ENCODE peak calls at places on chromosome 1, in eight cellular contexts. S is right lobe of liver, B is A549, P is stomach, M is thyroid gland, L is HCT116, G is uterus, U is IMR-90. J is an unnamed sample.

GRCh38 chr1:16605532-16605931 is 7.8 kb downstream of the NBPF1 start:
- DNase-seq in M (no peak), B (no peak), P (no peak), S (peak), G (no peak), L (no peak), U (no peak), J (no peak)

GRCh38 chr1:6831368-6831767 is 46.1 kb downstream of the CAMTA1 start:
- DNase-seq in M (no peak), B (no peak), P (no peak), G (no peak), U (no peak), S (no peak), L (no peak), J (no peak)

GRCh38 chr1:187692799-187693198 is 864.0 kb downstream of the PLA2G4A start:
- DNase-seq in S (no peak), P (no peak), M (no peak), U (no peak), G (no peak), L (no peak), B (no peak), J (no peak)

GRCh38 chr1:54715493-54716298 is at the start of gene TTC4:
- DNase-seq in B (peak), M (peak), P (peak), U (peak), G (peak), L (peak), S (peak), J (no peak)

GRCh38 chr1:9850442-9851162 is 26.8 kb upstream of the CLSTN1 start:
- DNase-seq in S (no peak), M (no peak), G (no peak), U (no peak), L (no peak), B (no peak), P (no peak), J (no peak)

GRCh38 chr1:97170296-97170695 is 448.7 kb downstream of the PTBP2 start:
- DNase-seq in S (no peak), U (peak), B (no peak), G (no peak), P (no peak), L (no peak), M (no peak), J (no peak)

GRCh38 chr1:115336741-115337140 is 1.3 kb downstream of the NGF start:
- DNase-seq in P (no peak), L (no peak), U (no peak), G (no peak), B (no peak), S (no peak), M (no peak), J (no peak)

GRCh38 chr1:25815208-25816111 is 4.3 kb upstream of the MTFR1L start:
- DNase-seq in L (no peak), U (no peak), B (no peak), S (peak), G (no peak), M (no peak), P (no peak), J (no peak)

GRCh38 chr1:184156521-184157395 is 105.2 kb downstream of the TSEN15 start:
- DNase-seq in P (no peak), S (no peak), G (no peak), B (no peak), M (peak), L (no peak), U (no peak), J (no peak)

GRCh38 chr1:51000160-51000559 is 30.1 kb downstream of the CDKN2C start:
- DNase-seq in G (no peak), M (no peak), B (no peak), L (no peak), U (no peak), S (no peak), P (no peak), J (no peak)

GRCh38 chr1:201149400-201149799 is 4.9 kb downstream of the TMEM9 start:
- DNase-seq in B (peak), L (peak), U (peak), S (no peak), P (no peak), M (no peak), G (no peak), J (no peak)

GRCh38 chr1:81695741-81696140 is 105.0 kb upstream of the ADGRL2 start:
- DNase-seq in L (no peak), B (no peak), G (peak), U (peak), P (no peak), S (no peak), M (peak), J (no peak)

GRCh38 chr1:64403331-64403730 is 66.6 kb upstream of the CACHD1 start:
- DNase-seq in G (no peak), U (no peak), M (no peak), P (no peak), S (no peak), L (no peak), B (no peak), J (no peak)

GRCh38 chr1:180003026-180003695 is 48.6 kb downstream of the CEP350 start:
- DNase-seq in S (no peak), P (no peak), M (no peak), B (no peak), U (no peak), L (no peak), G (no peak), J (no peak)

GRCh38 chr1:223258751-223259177 is 105.2 kb downstream of the SUSD4 start:
- DNase-seq in U (peak), L (no peak), P (peak), S (no peak), B (peak), M (no peak), G (no peak), J (no peak)

GRCh38 chr1:149883598-149884247 is 15.6 kb upstream of the BOLA1 start:
- DNase-seq in P (no peak), L (no peak), G (no peak), S (no peak), B (no peak), U (no peak), M (no peak), J (no peak)

GRCh38 chr1:149886396-149887195 is 12.8 kb upstream of the BOLA1 start:
- DNase-seq in P (peak), S (peak), B (peak), G (peak), U (peak), L (peak), M (peak), J (peak)

GRCh38 chr1:149884433-149885363 is 14.7 kb upstream of the BOLA1 start:
- DNase-seq in S (no peak), M (no peak), U (peak), L (peak), G (no peak), P (no peak), B (no peak), J (no peak)

GRCh38 chr1:149887456-149888159 is 11.8 kb upstream of the BOLA1 start:
- DNase-seq in U (peak), B (peak), S (peak), L (peak), P (peak), G (peak), M (peak), J (peak)

GRCh38 chr1:149885364-149886111 is 13.8 kb upstream of the BOLA1 start:
- DNase-seq in M (peak), U (peak), P (peak), L (peak), B (peak), G (peak), S (peak), J (peak)
- TF ChIP-seq POLR2A in M (no peak), U (peak), P (no peak), L (peak), B (peak), G (peak), S (peak), J (no peak)

DNA sequence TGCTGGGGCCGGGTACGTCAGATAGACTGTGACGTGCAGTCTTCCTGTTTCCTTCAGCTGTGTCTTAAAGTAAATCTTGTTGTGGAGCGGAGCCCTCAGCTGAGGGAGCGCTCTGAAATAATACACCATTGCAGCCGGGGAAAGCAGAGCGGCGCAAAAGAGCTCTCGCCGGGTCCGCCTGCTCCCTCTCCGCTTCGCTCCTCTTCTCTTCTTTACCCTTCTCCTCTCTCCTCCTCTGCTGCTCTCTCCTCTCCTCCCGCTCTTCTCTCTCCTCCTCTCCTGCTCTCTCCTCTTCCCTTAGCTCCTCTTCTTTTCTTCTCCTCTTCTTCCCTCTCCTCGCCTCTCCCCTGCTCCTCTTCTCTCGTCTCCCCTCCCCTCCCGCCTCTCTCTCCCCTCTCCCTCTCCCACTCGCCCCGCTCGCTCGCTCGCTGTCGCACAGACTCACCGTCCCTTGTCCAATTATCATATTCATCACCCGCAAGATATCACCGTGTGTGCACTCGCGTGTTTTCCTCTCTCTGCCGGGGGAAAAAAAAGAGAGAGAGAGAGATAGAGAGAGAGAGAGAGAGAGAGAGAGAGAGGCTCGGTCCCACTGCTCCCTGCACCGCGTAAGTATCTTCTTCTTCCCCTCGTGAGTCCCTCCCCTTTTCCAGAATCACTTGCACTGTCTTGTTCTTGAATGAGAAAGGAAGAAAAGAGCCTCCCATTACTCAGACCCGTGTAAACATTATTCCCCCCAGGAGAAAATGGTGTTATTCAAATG is at the start of gene PROX1:
- DNase-seq in P (peak), G (peak), S (peak), M (peak), L (no peak), B (peak), U (peak), J (no peak)
- TF ChIP-seq POLR2A in P (no peak), G (peak), S (peak), M (peak), L (no peak), B (no peak), U (no peak), J (peak)

DNA sequence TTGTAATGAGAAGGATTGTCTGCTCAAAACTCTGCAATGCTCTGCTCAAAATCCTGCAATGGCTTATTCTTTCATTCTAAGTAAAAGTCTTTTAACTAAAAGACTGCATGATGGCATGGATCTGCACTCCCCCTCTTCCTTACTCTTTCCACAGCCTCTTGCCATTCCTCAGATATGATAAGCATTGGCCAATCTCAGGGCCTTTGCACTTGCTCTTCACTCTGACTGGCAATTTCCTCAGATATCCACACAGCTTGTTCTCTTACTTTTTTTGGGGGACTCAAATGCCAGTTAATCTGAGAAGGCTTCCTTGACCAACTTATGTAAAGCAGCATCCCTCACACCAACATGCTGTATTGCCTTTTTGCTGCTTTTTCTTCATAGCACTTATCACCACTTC is 2.8 kb upstream of the ZMPSTE24 start:
- DNase-seq in P (no peak), L (no peak), U (no peak), B (no peak), S (no peak), M (no peak), G (no peak), J (no peak)
- TF ChIP-seq POLR2A in P (no peak), L (no peak), U (no peak), B (no peak), S (no peak), M (no peak), G (no peak), J (no peak)

DNA sequence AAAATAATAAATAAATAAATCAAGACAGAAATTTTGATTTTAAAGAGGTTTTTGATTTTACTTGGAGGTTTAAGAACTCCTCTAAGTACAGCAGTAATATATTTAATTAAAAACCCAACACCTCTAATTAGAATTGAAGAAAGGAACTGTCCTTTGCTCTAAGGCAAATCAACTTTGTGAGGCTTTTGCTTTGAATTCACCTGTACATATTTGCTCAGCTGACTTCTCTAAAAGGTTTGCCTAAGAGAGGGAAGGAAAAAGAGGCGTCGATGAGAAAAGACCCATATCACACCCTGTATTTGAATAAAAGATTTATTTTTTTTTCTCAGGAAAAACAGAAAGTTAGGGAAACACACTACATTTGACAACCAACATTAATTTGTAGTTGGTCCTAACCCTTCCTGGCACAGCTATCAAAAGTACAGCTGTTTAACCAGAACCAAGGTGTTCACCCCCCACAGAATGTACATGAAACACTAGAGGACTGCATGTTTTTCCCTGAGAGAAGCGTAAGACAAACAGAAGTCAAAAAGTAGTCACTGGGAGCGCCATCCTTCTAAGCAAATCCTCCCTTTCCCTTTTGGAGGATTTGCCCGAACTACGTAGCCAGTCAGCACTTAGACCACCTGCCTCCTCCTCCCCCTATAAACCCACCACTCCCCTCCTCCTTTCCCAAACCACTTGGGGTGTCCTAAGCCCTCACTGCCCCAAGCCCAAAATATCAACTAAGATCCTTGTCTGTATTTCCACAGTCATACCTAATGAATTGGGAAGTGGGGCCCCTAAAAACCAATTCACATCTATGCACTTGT is 4.9 kb downstream of the MCL1 start:
- DNase-seq in B (no peak), L (no peak), G (no peak), M (no peak), S (no peak), U (no peak), P (no peak), J (no peak)
- TF ChIP-seq POLR2A in B (no peak), L (no peak), G (no peak), M (no peak), S (peak), U (peak), P (no peak), J (no peak)

GRCh38 chr1:151611832-151612505 is at the start of gene SNX27:
- DNase-seq in U (peak), S (peak), M (peak), B (peak), L (peak), P (peak), G (peak), J (peak)
- TF ChIP-seq POLR2A in U (no peak), S (peak), M (no peak), B (peak), L (peak), P (no peak), G (peak), J (no peak)

GRCh38 chr1:1918901-1919303 is at the start of gene TMEM52:
- DNase-seq in G (no peak), B (no peak), U (no peak), S (no peak), L (no peak), P (no peak), M (no peak), J (no peak)
- TF ChIP-seq POLR2A in G (peak), B (no peak), U (no peak), S (peak), L (no peak), P (no peak), M (no peak), J (no peak)

J was measured in esophagus squamous epithelium.